ENCODE peak calls at places on chromosomes 4 and X, in ten cellular contexts. W is NCI-H2081 treated with DMSO at 0.1 percent for 48 hours; Z is AG08396; C is iPS DF 6.9; S is OCI-M1; F is stimulated activated CD8-positive, alpha-beta memory T cell treated with anti-CD3 and anti-CD28 coated beads, Interleukin-7, amount 100 ng/mL, for 1 hour; P is activated CD8-positive, alpha-beta T cell treated with anti-CD3 and anti-CD28 coated beads, Interleukin-2, amount 10 ng/mL, durations not matched to agents 7 days and 5 days; Y is nucleus accumbens; B is left ventricle myocardium superior; Q is NCI-H2171. A is an unnamed sample.

GRCh38 chr4:118308306-118309030 is 44.3 kb downstream of the PRSS12 start:
- DNase-seq in W (no peak), Z (no peak), C (no peak), S (no peak), F (no peak), P (no peak), Y (no peak), B (no peak), Q (no peak), A (no peak)

GRCh38 chrX:23341452-23341851 is 6.8 kb downstream of the PTCHD1 start:
- DNase-seq in W (no peak), Z (no peak), C (no peak), S (no peak), F (no peak), P (no peak), Y (no peak), B (no peak), Q (no peak), A (no peak)

GRCh38 chr4:3364634-3365314 is 72.0 kb downstream of the RGS12 start:
- DNase-seq in W (no peak), Z (no peak), C (no peak), S (no peak), F (no peak), P (no peak), Y (no peak), B (no peak), Q (no peak), A (no peak)

GRCh38 chr4:107392951-107393350 is 327.1 kb downstream of the PAPSS1 start:
- DNase-seq in W (no peak), Z (peak), C (no peak), S (peak), F (no peak), P (no peak), Y (no peak), B (no peak), Q (no peak), A (no peak)

GRCh38 chrX:1531106-1531890 is 5.7 kb downstream of the P2RY8 start:
- DNase-seq in W (no peak), Z (no peak), C (no peak), S (no peak), F (no peak), P (peak), Y (no peak), B (no peak), Q (no peak), A (no peak)

GRCh38 chr4:14943749-14944148 is 58.5 kb upstream of the CPEB2 start:
- DNase-seq in W (no peak), Z (no peak), C (no peak), S (no peak), F (no peak), P (no peak), Y (no peak), B (no peak), Q (no peak), A (no peak)

GRCh38 chr4:170651786-170652185 is 562.0 kb upstream of the AADAT start:
- DNase-seq in W (no peak), Z (no peak), C (no peak), S (no peak), F (no peak), P (no peak), Y (no peak), B (no peak), Q (no peak), A (no peak)

GRCh38 chrX:141632124-141632523 is 42.6 kb downstream of the SPANXA2 start:
- DNase-seq in W (no peak), Z (no peak), C (no peak), S (no peak), F (no peak), P (no peak), Y (no peak), B (no peak), Q (no peak), A (no peak)

GRCh38 chr4:184282251-184282713 is 64.6 kb upstream of the ENPP6 start:
- DNase-seq in W (no peak), Z (no peak), C (no peak), S (no peak), F (peak), P (peak), Y (no peak), B (no peak), Q (no peak), A (no peak)

GRCh38 chr4:84058201-84058600 is 440.9 kb downstream of the NKX6-1 start:
- DNase-seq in W (no peak), Z (no peak), C (no peak), S (no peak), F (no peak), P (no peak), Y (no peak), B (no peak), Q (no peak), A (no peak)

GRCh38 chr4:89531932-89532640 is 224.5 kb upstream of the GPRIN3 start:
- DNase-seq in W (no peak), Z (no peak), C (no peak), S (no peak), F (no peak), P (no peak), Y (no peak), B (no peak), Q (no peak), A (no peak)

GRCh38 chr4:71732706-71733105 is 51.2 kb downstream of the GC start:
- DNase-seq in W (no peak), Z (peak), C (no peak), S (peak), F (no peak), P (no peak), Y (no peak), B (no peak), Q (peak), A (no peak)

GRCh38 chr4:15719506-15719905 is 16.6 kb downstream of the BST1 start:
- DNase-seq in W (no peak), Z (no peak), C (no peak), S (no peak), F (no peak), P (no peak), Y (no peak), B (no peak), Q (no peak), A (no peak)

GRCh38 chr4:106529348-106530033 is 160.9 kb upstream of the GIMD1 start:
- DNase-seq in W (no peak), Z (no peak), C (no peak), S (no peak), F (no peak), P (no peak), Y (no peak), B (no peak), Q (no peak), A (no peak)

GRCh38 chr4:142512161-142512560 is 333.9 kb downstream of the INPP4B start:
- DNase-seq in W (no peak), Z (no peak), C (no peak), S (no peak), F (no peak), P (no peak), Y (no peak), B (no peak), Q (no peak), A (no peak)

GRCh38 chr4:11069581-11069980 is 359.1 kb downstream of the HS3ST1 start:
- DNase-seq in W (no peak), Z (no peak), C (no peak), S (no peak), F (no peak), P (no peak), Y (no peak), B (no peak), Q (no peak), A (no peak)

GRCh38 chr4:128973384-128973783 is 120.0 kb downstream of the SCLT1 start:
- DNase-seq in W (no peak), Z (no peak), C (no peak), S (no peak), F (no peak), P (no peak), Y (no peak), B (no peak), Q (no peak), A (no peak)

GRCh38 chrX:100411802-100412333 is 1.8 kb upstream of the PCDH19 start:
- DNase-seq in W (no peak), Z (no peak), C (no peak), S (no peak), F (no peak), P (no peak), Y (no peak), B (no peak), Q (no peak), A (no peak)